ENCODE peak calls at places on chromosomes 12 and 14, in eight cellular contexts. One of them, this sample, is unnamed.

GRCh38 chr12:47094804-47095203 is 15.0 kb upstream of the AMIGO2 start:
- DNase-seq in activated CD4-positive, alpha-beta T cell treated with anti-CD3 and anti-CD28 coated beads, Interleukin-2, amount 50 U/mL, for 1 hour: no peak
- DNase-seq in esophagus squamous epithelium: no peak
- DNase-seq in stimulated activated CD4-positive, alpha-beta T cell treated with anti-CD3 and anti-CD28 coated beads, Interleukin-1b, Interleukin-23, amount 100 ng/mL, for 24 hours: no peak
- DNase-seq in AG04450: no peak
- DNase-seq in A549: peak
- DNase-seq in heart left ventricle: no peak
- DNase-seq in astrocyte of the cerebellum: no peak
- DNase-seq in this sample: no peak

GRCh38 chr14:94679941-94680340 is 67.8 kb downstream of the SERPINA3 start:
- DNase-seq in activated CD4-positive, alpha-beta T cell treated with anti-CD3 and anti-CD28 coated beads, Interleukin-2, amount 50 U/mL, for 1 hour: no peak
- DNase-seq in esophagus squamous epithelium: no peak
- DNase-seq in stimulated activated CD4-positive, alpha-beta T cell treated with anti-CD3 and anti-CD28 coated beads, Interleukin-1b, Interleukin-23, amount 100 ng/mL, for 24 hours: no peak
- DNase-seq in AG04450: no peak
- DNase-seq in A549: no peak
- DNase-seq in heart left ventricle: no peak
- DNase-seq in astrocyte of the cerebellum: no peak
- DNase-seq in this sample: no peak

GRCh38 chr12:12990700-12991468 is 9.2 kb downstream of the HEBP1 start:
- DNase-seq in activated CD4-positive, alpha-beta T cell treated with anti-CD3 and anti-CD28 coated beads, Interleukin-2, amount 50 U/mL, for 1 hour: no peak
- DNase-seq in esophagus squamous epithelium: no peak
- DNase-seq in stimulated activated CD4-positive, alpha-beta T cell treated with anti-CD3 and anti-CD28 coated beads, Interleukin-1b, Interleukin-23, amount 100 ng/mL, for 24 hours: no peak
- DNase-seq in AG04450: no peak
- DNase-seq in A549: no peak
- DNase-seq in heart left ventricle: no peak
- DNase-seq in astrocyte of the cerebellum: no peak
- DNase-seq in this sample: no peak

GRCh38 chr14:73661872-73662271 is 17.1 kb downstream of the DNAL1 start:
- DNase-seq in activated CD4-positive, alpha-beta T cell treated with anti-CD3 and anti-CD28 coated beads, Interleukin-2, amount 50 U/mL, for 1 hour: no peak
- DNase-seq in esophagus squamous epithelium: no peak
- DNase-seq in stimulated activated CD4-positive, alpha-beta T cell treated with anti-CD3 and anti-CD28 coated beads, Interleukin-1b, Interleukin-23, amount 100 ng/mL, for 24 hours: no peak
- DNase-seq in AG04450: peak
- DNase-seq in A549: no peak
- DNase-seq in heart left ventricle: no peak
- DNase-seq in astrocyte of the cerebellum: no peak
- DNase-seq in this sample: no peak

GRCh38 chr12:22855456-22855855 is 230.5 kb downstream of the ETNK1 start:
- DNase-seq in activated CD4-positive, alpha-beta T cell treated with anti-CD3 and anti-CD28 coated beads, Interleukin-2, amount 50 U/mL, for 1 hour: no peak
- DNase-seq in esophagus squamous epithelium: no peak
- DNase-seq in stimulated activated CD4-positive, alpha-beta T cell treated with anti-CD3 and anti-CD28 coated beads, Interleukin-1b, Interleukin-23, amount 100 ng/mL, for 24 hours: no peak
- DNase-seq in AG04450: no peak
- DNase-seq in A549: no peak
- DNase-seq in heart left ventricle: no peak
- DNase-seq in astrocyte of the cerebellum: no peak
- DNase-seq in this sample: no peak

GRCh38 chr12:130280226-130280625 is 57.5 kb upstream of the PIWIL1 start:
- DNase-seq in activated CD4-positive, alpha-beta T cell treated with anti-CD3 and anti-CD28 coated beads, Interleukin-2, amount 50 U/mL, for 1 hour: no peak
- DNase-seq in esophagus squamous epithelium: no peak
- DNase-seq in stimulated activated CD4-positive, alpha-beta T cell treated with anti-CD3 and anti-CD28 coated beads, Interleukin-1b, Interleukin-23, amount 100 ng/mL, for 24 hours: no peak
- DNase-seq in AG04450: no peak
- DNase-seq in A549: no peak
- DNase-seq in heart left ventricle: no peak
- DNase-seq in astrocyte of the cerebellum: no peak
- DNase-seq in this sample: no peak

GRCh38 chr12:11609045-11609444 is 40.4 kb upstream of the ETV6 start:
- DNase-seq in activated CD4-positive, alpha-beta T cell treated with anti-CD3 and anti-CD28 coated beads, Interleukin-2, amount 50 U/mL, for 1 hour: no peak
- DNase-seq in esophagus squamous epithelium: no peak
- DNase-seq in stimulated activated CD4-positive, alpha-beta T cell treated with anti-CD3 and anti-CD28 coated beads, Interleukin-1b, Interleukin-23, amount 100 ng/mL, for 24 hours: no peak
- DNase-seq in AG04450: no peak
- DNase-seq in A549: no peak
- DNase-seq in heart left ventricle: no peak
- DNase-seq in astrocyte of the cerebellum: no peak
- DNase-seq in this sample: no peak

GRCh38 chr14:82230748-82231147 is 697.1 kb upstream of the SEL1L start:
- DNase-seq in activated CD4-positive, alpha-beta T cell treated with anti-CD3 and anti-CD28 coated beads, Interleukin-2, amount 50 U/mL, for 1 hour: no peak
- DNase-seq in esophagus squamous epithelium: no peak
- DNase-seq in stimulated activated CD4-positive, alpha-beta T cell treated with anti-CD3 and anti-CD28 coated beads, Interleukin-1b, Interleukin-23, amount 100 ng/mL, for 24 hours: no peak
- DNase-seq in AG04450: no peak
- DNase-seq in A549: no peak
- DNase-seq in heart left ventricle: no peak
- DNase-seq in astrocyte of the cerebellum: no peak
- DNase-seq in this sample: no peak

GRCh38 chr12:3251067-3251466 is 173.9 kb downstream of the TSPAN9 start:
- DNase-seq in activated CD4-positive, alpha-beta T cell treated with anti-CD3 and anti-CD28 coated beads, Interleukin-2, amount 50 U/mL, for 1 hour: no peak
- DNase-seq in esophagus squamous epithelium: no peak
- DNase-seq in stimulated activated CD4-positive, alpha-beta T cell treated with anti-CD3 and anti-CD28 coated beads, Interleukin-1b, Interleukin-23, amount 100 ng/mL, for 24 hours: no peak
- DNase-seq in AG04450: no peak
- DNase-seq in A549: no peak
- DNase-seq in heart left ventricle: no peak
- DNase-seq in astrocyte of the cerebellum: no peak
- DNase-seq in this sample: no peak

GRCh38 chr12:26226629-26227375 is 31.4 kb downstream of the SSPN start:
- DNase-seq in activated CD4-positive, alpha-beta T cell treated with anti-CD3 and anti-CD28 coated beads, Interleukin-2, amount 50 U/mL, for 1 hour: no peak
- DNase-seq in esophagus squamous epithelium: no peak
- DNase-seq in stimulated activated CD4-positive, alpha-beta T cell treated with anti-CD3 and anti-CD28 coated beads, Interleukin-1b, Interleukin-23, amount 100 ng/mL, for 24 hours: no peak
- DNase-seq in AG04450: no peak
- DNase-seq in A549: no peak
- DNase-seq in heart left ventricle: peak
- DNase-seq in astrocyte of the cerebellum: no peak
- DNase-seq in this sample: no peak

GRCh38 chr12:49365542-49365941 is 1.7 kb upstream of the SPATS2 start:
- DNase-seq in activated CD4-positive, alpha-beta T cell treated with anti-CD3 and anti-CD28 coated beads, Interleukin-2, amount 50 U/mL, for 1 hour: no peak
- DNase-seq in esophagus squamous epithelium: no peak
- DNase-seq in stimulated activated CD4-positive, alpha-beta T cell treated with anti-CD3 and anti-CD28 coated beads, Interleukin-1b, Interleukin-23, amount 100 ng/mL, for 24 hours: no peak
- DNase-seq in AG04450: no peak
- DNase-seq in A549: no peak
- DNase-seq in heart left ventricle: no peak
- DNase-seq in astrocyte of the cerebellum: peak
- DNase-seq in this sample: no peak

GRCh38 chr12:68483592-68484373 is 126.9 kb upstream of the RAP1B start:
- DNase-seq in activated CD4-positive, alpha-beta T cell treated with anti-CD3 and anti-CD28 coated beads, Interleukin-2, amount 50 U/mL, for 1 hour: no peak
- DNase-seq in esophagus squamous epithelium: no peak
- DNase-seq in stimulated activated CD4-positive, alpha-beta T cell treated with anti-CD3 and anti-CD28 coated beads, Interleukin-1b, Interleukin-23, amount 100 ng/mL, for 24 hours: no peak
- DNase-seq in AG04450: no peak
- DNase-seq in A549: peak
- DNase-seq in heart left ventricle: no peak
- DNase-seq in astrocyte of the cerebellum: no peak
- DNase-seq in this sample: no peak

GRCh38 chr12:109763201-109763841 is 49.7 kb downstream of the FAM222A start:
- DNase-seq in activated CD4-positive, alpha-beta T cell treated with anti-CD3 and anti-CD28 coated beads, Interleukin-2, amount 50 U/mL, for 1 hour: no peak
- DNase-seq in esophagus squamous epithelium: no peak
- DNase-seq in stimulated activated CD4-positive, alpha-beta T cell treated with anti-CD3 and anti-CD28 coated beads, Interleukin-1b, Interleukin-23, amount 100 ng/mL, for 24 hours: no peak
- DNase-seq in AG04450: no peak
- DNase-seq in A549: peak
- DNase-seq in heart left ventricle: no peak
- DNase-seq in astrocyte of the cerebellum: no peak
- DNase-seq in this sample: no peak

GRCh38 chr12:101915856-101916255 is 38.5 kb downstream of the DRAM1 start:
- DNase-seq in activated CD4-positive, alpha-beta T cell treated with anti-CD3 and anti-CD28 coated beads, Interleukin-2, amount 50 U/mL, for 1 hour: no peak
- DNase-seq in esophagus squamous epithelium: no peak
- DNase-seq in stimulated activated CD4-positive, alpha-beta T cell treated with anti-CD3 and anti-CD28 coated beads, Interleukin-1b, Interleukin-23, amount 100 ng/mL, for 24 hours: no peak
- DNase-seq in AG04450: no peak
- DNase-seq in A549: no peak
- DNase-seq in heart left ventricle: no peak
- DNase-seq in astrocyte of the cerebellum: no peak
- DNase-seq in this sample: no peak

GRCh38 chr12:66633676-66634075 is 45.2 kb downstream of the GRIP1 start:
- DNase-seq in activated CD4-positive, alpha-beta T cell treated with anti-CD3 and anti-CD28 coated beads, Interleukin-2, amount 50 U/mL, for 1 hour: no peak
- DNase-seq in esophagus squamous epithelium: no peak
- DNase-seq in stimulated activated CD4-positive, alpha-beta T cell treated with anti-CD3 and anti-CD28 coated beads, Interleukin-1b, Interleukin-23, amount 100 ng/mL, for 24 hours: no peak
- DNase-seq in AG04450: no peak
- DNase-seq in A549: peak
- DNase-seq in heart left ventricle: no peak
- DNase-seq in astrocyte of the cerebellum: peak
- DNase-seq in this sample: no peak

GRCh38 chr14:37550511-37550910 is 44.5 kb downstream of the FOXA1 start:
- DNase-seq in activated CD4-positive, alpha-beta T cell treated with anti-CD3 and anti-CD28 coated beads, Interleukin-2, amount 50 U/mL, for 1 hour: no peak
- DNase-seq in esophagus squamous epithelium: no peak
- DNase-seq in stimulated activated CD4-positive, alpha-beta T cell treated with anti-CD3 and anti-CD28 coated beads, Interleukin-1b, Interleukin-23, amount 100 ng/mL, for 24 hours: no peak
- DNase-seq in AG04450: peak
- DNase-seq in A549: no peak
- DNase-seq in heart left ventricle: no peak
- DNase-seq in astrocyte of the cerebellum: peak
- DNase-seq in this sample: peak

GRCh38 chr14:68766299-68767247 is 26.3 kb downstream of the ZFP36L1 start:
- DNase-seq in activated CD4-positive, alpha-beta T cell treated with anti-CD3 and anti-CD28 coated beads, Interleukin-2, amount 50 U/mL, for 1 hour: no peak
- DNase-seq in esophagus squamous epithelium: no peak
- DNase-seq in stimulated activated CD4-positive, alpha-beta T cell treated with anti-CD3 and anti-CD28 coated beads, Interleukin-1b, Interleukin-23, amount 100 ng/mL, for 24 hours: no peak
- DNase-seq in AG04450: no peak
- DNase-seq in A549: no peak
- DNase-seq in heart left ventricle: no peak
- DNase-seq in astrocyte of the cerebellum: no peak
- DNase-seq in this sample: no peak

GRCh38 chr12:94211011-94211410 is 62.6 kb downstream of the PLXNC1 start:
- DNase-seq in activated CD4-positive, alpha-beta T cell treated with anti-CD3 and anti-CD28 coated beads, Interleukin-2, amount 50 U/mL, for 1 hour: no peak
- DNase-seq in esophagus squamous epithelium: no peak
- DNase-seq in stimulated activated CD4-positive, alpha-beta T cell treated with anti-CD3 and anti-CD28 coated beads, Interleukin-1b, Interleukin-23, amount 100 ng/mL, for 24 hours: no peak
- DNase-seq in AG04450: no peak
- DNase-seq in A549: no peak
- DNase-seq in heart left ventricle: no peak
- DNase-seq in astrocyte of the cerebellum: no peak
- DNase-seq in this sample: no peak

GRCh38 chr14:23306113-23306411 is 571 bp upstream of the BCL2L2 start:
- DNase-seq in activated CD4-positive, alpha-beta T cell treated with anti-CD3 and anti-CD28 coated beads, Interleukin-2, amount 50 U/mL, for 1 hour: no peak
- DNase-seq in esophagus squamous epithelium: no peak
- DNase-seq in stimulated activated CD4-positive, alpha-beta T cell treated with anti-CD3 and anti-CD28 coated beads, Interleukin-1b, Interleukin-23, amount 100 ng/mL, for 24 hours: no peak
- DNase-seq in AG04450: no peak
- DNase-seq in A549: no peak
- DNase-seq in heart left ventricle: no peak
- DNase-seq in astrocyte of the cerebellum: no peak
- DNase-seq in this sample: no peak

GRCh38 chr14:61330511-61330910 is 9.1 kb downstream of the PRKCH start:
- DNase-seq in activated CD4-positive, alpha-beta T cell treated with anti-CD3 and anti-CD28 coated beads, Interleukin-2, amount 50 U/mL, for 1 hour: no peak
- DNase-seq in esophagus squamous epithelium: no peak
- DNase-seq in stimulated activated CD4-positive, alpha-beta T cell treated with anti-CD3 and anti-CD28 coated beads, Interleukin-1b, Interleukin-23, amount 100 ng/mL, for 24 hours: no peak
- DNase-seq in AG04450: no peak
- DNase-seq in A549: no peak
- DNase-seq in heart left ventricle: no peak
- DNase-seq in astrocyte of the cerebellum: no peak
- DNase-seq in this sample: no peak

GRCh38 chr14:71117839-71118743 is 210.8 kb downstream of the PCNX1 start:
- DNase-seq in activated CD4-positive, alpha-beta T cell treated with anti-CD3 and anti-CD28 coated beads, Interleukin-2, amount 50 U/mL, for 1 hour: no peak
- DNase-seq in esophagus squamous epithelium: no peak
- DNase-seq in stimulated activated CD4-positive, alpha-beta T cell treated with anti-CD3 and anti-CD28 coated beads, Interleukin-1b, Interleukin-23, amount 100 ng/mL, for 24 hours: no peak
- DNase-seq in AG04450: peak
- DNase-seq in A549: peak
- DNase-seq in heart left ventricle: no peak
- DNase-seq in astrocyte of the cerebellum: no peak
- DNase-seq in this sample: no peak

GRCh38 chr12:13369496-13369895 is 173.0 kb downstream of the EMP1 start:
- DNase-seq in activated CD4-positive, alpha-beta T cell treated with anti-CD3 and anti-CD28 coated beads, Interleukin-2, amount 50 U/mL, for 1 hour: no peak
- DNase-seq in esophagus squamous epithelium: no peak
- DNase-seq in stimulated activated CD4-positive, alpha-beta T cell treated with anti-CD3 and anti-CD28 coated beads, Interleukin-1b, Interleukin-23, amount 100 ng/mL, for 24 hours: no peak
- DNase-seq in AG04450: no peak
- DNase-seq in A549: no peak
- DNase-seq in heart left ventricle: no peak
- DNase-seq in astrocyte of the cerebellum: no peak
- DNase-seq in this sample: no peak

GRCh38 chr14:75627406-75627805 is 33.3 kb downstream of the ERG28 start:
- DNase-seq in activated CD4-positive, alpha-beta T cell treated with anti-CD3 and anti-CD28 coated beads, Interleukin-2, amount 50 U/mL, for 1 hour: no peak
- DNase-seq in esophagus squamous epithelium: no peak
- DNase-seq in stimulated activated CD4-positive, alpha-beta T cell treated with anti-CD3 and anti-CD28 coated beads, Interleukin-1b, Interleukin-23, amount 100 ng/mL, for 24 hours: no peak
- DNase-seq in AG04450: no peak
- DNase-seq in A549: no peak
- DNase-seq in heart left ventricle: no peak
- DNase-seq in astrocyte of the cerebellum: no peak
- DNase-seq in this sample: no peak

GRCh38 chr14:65506801-65507200 is 94.3 kb downstream of the FUT8 start:
- DNase-seq in activated CD4-positive, alpha-beta T cell treated with anti-CD3 and anti-CD28 coated beads, Interleukin-2, amount 50 U/mL, for 1 hour: no peak
- DNase-seq in esophagus squamous epithelium: no peak
- DNase-seq in stimulated activated CD4-positive, alpha-beta T cell treated with anti-CD3 and anti-CD28 coated beads, Interleukin-1b, Interleukin-23, amount 100 ng/mL, for 24 hours: no peak
- DNase-seq in AG04450: no peak
- DNase-seq in A549: no peak
- DNase-seq in heart left ventricle: no peak
- DNase-seq in astrocyte of the cerebellum: no peak
- DNase-seq in this sample: no peak

GRCh38 chr12:110531741-110532333 is 29.7 kb downstream of the RAD9B start:
- DNase-seq in activated CD4-positive, alpha-beta T cell treated with anti-CD3 and anti-CD28 coated beads, Interleukin-2, amount 50 U/mL, for 1 hour: no peak
- DNase-seq in esophagus squamous epithelium: no peak
- DNase-seq in stimulated activated CD4-positive, alpha-beta T cell treated with anti-CD3 and anti-CD28 coated beads, Interleukin-1b, Interleukin-23, amount 100 ng/mL, for 24 hours: no peak
- DNase-seq in AG04450: no peak
- DNase-seq in A549: no peak
- DNase-seq in heart left ventricle: no peak
- DNase-seq in astrocyte of the cerebellum: peak
- DNase-seq in this sample: peak

GRCh38 chr14:93959239-93960107 is 16.9 kb downstream of the ASB2 start:
- DNase-seq in activated CD4-positive, alpha-beta T cell treated with anti-CD3 and anti-CD28 coated beads, Interleukin-2, amount 50 U/mL, for 1 hour: peak
- DNase-seq in esophagus squamous epithelium: peak
- DNase-seq in stimulated activated CD4-positive, alpha-beta T cell treated with anti-CD3 and anti-CD28 coated beads, Interleukin-1b, Interleukin-23, amount 100 ng/mL, for 24 hours: peak
- DNase-seq in AG04450: peak
- DNase-seq in A549: peak
- DNase-seq in heart left ventricle: peak
- DNase-seq in astrocyte of the cerebellum: peak
- DNase-seq in this sample: no peak

GRCh38 chr14:60757617-60758016 is 23.1 kb downstream of the MNAT1 start:
- DNase-seq in activated CD4-positive, alpha-beta T cell treated with anti-CD3 and anti-CD28 coated beads, Interleukin-2, amount 50 U/mL, for 1 hour: no peak
- DNase-seq in esophagus squamous epithelium: no peak
- DNase-seq in stimulated activated CD4-positive, alpha-beta T cell treated with anti-CD3 and anti-CD28 coated beads, Interleukin-1b, Interleukin-23, amount 100 ng/mL, for 24 hours: no peak
- DNase-seq in AG04450: no peak
- DNase-seq in A549: no peak
- DNase-seq in heart left ventricle: no peak
- DNase-seq in astrocyte of the cerebellum: no peak
- DNase-seq in this sample: no peak

GRCh38 chr14:27181304-27181703 is 583.5 kb upstream of the NOVA1 start:
- DNase-seq in activated CD4-positive, alpha-beta T cell treated with anti-CD3 and anti-CD28 coated beads, Interleukin-2, amount 50 U/mL, for 1 hour: no peak
- DNase-seq in esophagus squamous epithelium: no peak
- DNase-seq in stimulated activated CD4-positive, alpha-beta T cell treated with anti-CD3 and anti-CD28 coated beads, Interleukin-1b, Interleukin-23, amount 100 ng/mL, for 24 hours: no peak
- DNase-seq in AG04450: no peak
- DNase-seq in A549: no peak
- DNase-seq in heart left ventricle: no peak
- DNase-seq in astrocyte of the cerebellum: no peak
- DNase-seq in this sample: no peak

GRCh38 chr12:60262378-60262777 is 666.5 kb downstream of the SLC16A7 start:
- DNase-seq in activated CD4-positive, alpha-beta T cell treated with anti-CD3 and anti-CD28 coated beads, Interleukin-2, amount 50 U/mL, for 1 hour: no peak
- DNase-seq in esophagus squamous epithelium: no peak
- DNase-seq in stimulated activated CD4-positive, alpha-beta T cell treated with anti-CD3 and anti-CD28 coated beads, Interleukin-1b, Interleukin-23, amount 100 ng/mL, for 24 hours: no peak
- DNase-seq in AG04450: no peak
- DNase-seq in A549: no peak
- DNase-seq in heart left ventricle: no peak
- DNase-seq in astrocyte of the cerebellum: no peak
- DNase-seq in this sample: no peak

GRCh38 chr14:35213143-35213788 is 78.9 kb upstream of the PSMA6 start:
- DNase-seq in activated CD4-positive, alpha-beta T cell treated with anti-CD3 and anti-CD28 coated beads, Interleukin-2, amount 50 U/mL, for 1 hour: no peak
- DNase-seq in esophagus squamous epithelium: no peak
- DNase-seq in stimulated activated CD4-positive, alpha-beta T cell treated with anti-CD3 and anti-CD28 coated beads, Interleukin-1b, Interleukin-23, amount 100 ng/mL, for 24 hours: no peak
- DNase-seq in AG04450: no peak
- DNase-seq in A549: no peak
- DNase-seq in heart left ventricle: no peak
- DNase-seq in astrocyte of the cerebellum: no peak
- DNase-seq in this sample: no peak

This sample was measured in LNCaP clone FGC.